ENCODE peak calls at places on chromosomes 13 and 19, in nine cellular contexts. One of them, this sample, is unnamed.

GRCh38 chr13:77465595-77466195 is 69.8 kb upstream of the SCEL start:
- DNase-seq in stimulated activated CD4-positive, alpha-beta T cell treated with anti-CD3 and anti-CD28 coated beads, TNF-alpha, amount 100 ng/mL, for 48 hours: no peak
- DNase-seq in GF-D8: no peak
- DNase-seq in substantia nigra: no peak
- DNase-seq in activated CD4-positive, alpha-beta T cell treated with anti-CD3 and anti-CD28 coated beads, Interleukin-2, amount 50 U/mL, for 24 hours: no peak
- DNase-seq in thoracic aorta: no peak
- DNase-seq in activated naive CD4-positive, alpha-beta T cell treated with anti-CD3 and anti-CD28 coated beads for 36 hours: no peak
- DNase-seq in NCI-H2081: no peak
- DNase-seq in aorta: no peak
- DNase-seq in this sample: no peak

GRCh38 chr19:37361994-37362393 is 8.9 kb upstream of the ZNF527 start:
- DNase-seq in stimulated activated CD4-positive, alpha-beta T cell treated with anti-CD3 and anti-CD28 coated beads, TNF-alpha, amount 100 ng/mL, for 48 hours: no peak
- DNase-seq in GF-D8: no peak
- DNase-seq in substantia nigra: no peak
- DNase-seq in activated CD4-positive, alpha-beta T cell treated with anti-CD3 and anti-CD28 coated beads, Interleukin-2, amount 50 U/mL, for 24 hours: no peak
- DNase-seq in thoracic aorta: no peak
- DNase-seq in activated naive CD4-positive, alpha-beta T cell treated with anti-CD3 and anti-CD28 coated beads for 36 hours: no peak
- DNase-seq in NCI-H2081: no peak
- DNase-seq in aorta: no peak
- DNase-seq in this sample: peak

GRCh38 chr13:52162279-52163101 is 3.1 kb upstream of the NEK3 start:
- DNase-seq in stimulated activated CD4-positive, alpha-beta T cell treated with anti-CD3 and anti-CD28 coated beads, TNF-alpha, amount 100 ng/mL, for 48 hours: no peak
- DNase-seq in GF-D8: no peak
- DNase-seq in substantia nigra: no peak
- DNase-seq in activated CD4-positive, alpha-beta T cell treated with anti-CD3 and anti-CD28 coated beads, Interleukin-2, amount 50 U/mL, for 24 hours: no peak
- DNase-seq in thoracic aorta: no peak
- DNase-seq in activated naive CD4-positive, alpha-beta T cell treated with anti-CD3 and anti-CD28 coated beads for 36 hours: no peak
- DNase-seq in NCI-H2081: no peak
- DNase-seq in aorta: no peak
- DNase-seq in this sample: peak

GRCh38 chr13:90254437-90254836 is 1093.0 kb upstream of the MIR17HG start:
- DNase-seq in stimulated activated CD4-positive, alpha-beta T cell treated with anti-CD3 and anti-CD28 coated beads, TNF-alpha, amount 100 ng/mL, for 48 hours: no peak
- DNase-seq in GF-D8: no peak
- DNase-seq in substantia nigra: no peak
- DNase-seq in activated CD4-positive, alpha-beta T cell treated with anti-CD3 and anti-CD28 coated beads, Interleukin-2, amount 50 U/mL, for 24 hours: no peak
- DNase-seq in thoracic aorta: no peak
- DNase-seq in activated naive CD4-positive, alpha-beta T cell treated with anti-CD3 and anti-CD28 coated beads for 36 hours: no peak
- DNase-seq in NCI-H2081: no peak
- DNase-seq in aorta: no peak
- DNase-seq in this sample: no peak

GRCh38 chr19:10155834-10156233 is 36.1 kb upstream of the EIF3G start:
- DNase-seq in stimulated activated CD4-positive, alpha-beta T cell treated with anti-CD3 and anti-CD28 coated beads, TNF-alpha, amount 100 ng/mL, for 48 hours: no peak
- DNase-seq in GF-D8: no peak
- DNase-seq in substantia nigra: no peak
- DNase-seq in activated CD4-positive, alpha-beta T cell treated with anti-CD3 and anti-CD28 coated beads, Interleukin-2, amount 50 U/mL, for 24 hours: no peak
- DNase-seq in thoracic aorta: no peak
- DNase-seq in activated naive CD4-positive, alpha-beta T cell treated with anti-CD3 and anti-CD28 coated beads for 36 hours: no peak
- DNase-seq in NCI-H2081: no peak
- DNase-seq in aorta: no peak
- DNase-seq in this sample: peak

GRCh38 chr19:8585894-8586750 is 8.9 kb upstream of the MYO1F start:
- DNase-seq in stimulated activated CD4-positive, alpha-beta T cell treated with anti-CD3 and anti-CD28 coated beads, TNF-alpha, amount 100 ng/mL, for 48 hours: no peak
- DNase-seq in GF-D8: no peak
- DNase-seq in substantia nigra: no peak
- DNase-seq in activated CD4-positive, alpha-beta T cell treated with anti-CD3 and anti-CD28 coated beads, Interleukin-2, amount 50 U/mL, for 24 hours: no peak
- DNase-seq in thoracic aorta: no peak
- DNase-seq in activated naive CD4-positive, alpha-beta T cell treated with anti-CD3 and anti-CD28 coated beads for 36 hours: peak
- DNase-seq in NCI-H2081: peak
- DNase-seq in aorta: peak
- DNase-seq in this sample: peak

GRCh38 chr19:14536926-14537692 is 7.7 kb downstream of the TECR start:
- DNase-seq in stimulated activated CD4-positive, alpha-beta T cell treated with anti-CD3 and anti-CD28 coated beads, TNF-alpha, amount 100 ng/mL, for 48 hours: peak
- DNase-seq in GF-D8: no peak
- DNase-seq in substantia nigra: no peak
- DNase-seq in activated CD4-positive, alpha-beta T cell treated with anti-CD3 and anti-CD28 coated beads, Interleukin-2, amount 50 U/mL, for 24 hours: no peak
- DNase-seq in thoracic aorta: no peak
- DNase-seq in activated naive CD4-positive, alpha-beta T cell treated with anti-CD3 and anti-CD28 coated beads for 36 hours: peak
- DNase-seq in NCI-H2081: no peak
- DNase-seq in aorta: peak
- DNase-seq in this sample: peak

GRCh38 chr19:5809053-5809452 is 4.2 kb downstream of the NRTN start:
- DNase-seq in stimulated activated CD4-positive, alpha-beta T cell treated with anti-CD3 and anti-CD28 coated beads, TNF-alpha, amount 100 ng/mL, for 48 hours: no peak
- DNase-seq in GF-D8: peak
- DNase-seq in substantia nigra: no peak
- DNase-seq in activated CD4-positive, alpha-beta T cell treated with anti-CD3 and anti-CD28 coated beads, Interleukin-2, amount 50 U/mL, for 24 hours: no peak
- DNase-seq in thoracic aorta: no peak
- DNase-seq in activated naive CD4-positive, alpha-beta T cell treated with anti-CD3 and anti-CD28 coated beads for 36 hours: no peak
- DNase-seq in NCI-H2081: no peak
- DNase-seq in aorta: no peak
- DNase-seq in this sample: no peak

GRCh38 chr13:78979349-78979748 is 320.4 kb upstream of the OBI1 start:
- DNase-seq in stimulated activated CD4-positive, alpha-beta T cell treated with anti-CD3 and anti-CD28 coated beads, TNF-alpha, amount 100 ng/mL, for 48 hours: no peak
- DNase-seq in GF-D8: no peak
- DNase-seq in substantia nigra: no peak
- DNase-seq in activated CD4-positive, alpha-beta T cell treated with anti-CD3 and anti-CD28 coated beads, Interleukin-2, amount 50 U/mL, for 24 hours: no peak
- DNase-seq in thoracic aorta: no peak
- DNase-seq in activated naive CD4-positive, alpha-beta T cell treated with anti-CD3 and anti-CD28 coated beads for 36 hours: no peak
- DNase-seq in NCI-H2081: no peak
- DNase-seq in aorta: no peak
- DNase-seq in this sample: no peak

GRCh38 chr19:29872224-29872731 is 60.5 kb downstream of the CCNE1 start:
- DNase-seq in stimulated activated CD4-positive, alpha-beta T cell treated with anti-CD3 and anti-CD28 coated beads, TNF-alpha, amount 100 ng/mL, for 48 hours: no peak
- DNase-seq in GF-D8: no peak
- DNase-seq in substantia nigra: no peak
- DNase-seq in activated CD4-positive, alpha-beta T cell treated with anti-CD3 and anti-CD28 coated beads, Interleukin-2, amount 50 U/mL, for 24 hours: no peak
- DNase-seq in thoracic aorta: no peak
- DNase-seq in activated naive CD4-positive, alpha-beta T cell treated with anti-CD3 and anti-CD28 coated beads for 36 hours: peak
- DNase-seq in NCI-H2081: no peak
- DNase-seq in aorta: peak
- DNase-seq in this sample: no peak

GRCh38 chr19:43802216-43802951 is at the start of gene LYPD5:
- DNase-seq in stimulated activated CD4-positive, alpha-beta T cell treated with anti-CD3 and anti-CD28 coated beads, TNF-alpha, amount 100 ng/mL, for 48 hours: no peak
- DNase-seq in GF-D8: no peak
- DNase-seq in substantia nigra: no peak
- DNase-seq in activated CD4-positive, alpha-beta T cell treated with anti-CD3 and anti-CD28 coated beads, Interleukin-2, amount 50 U/mL, for 24 hours: no peak
- DNase-seq in thoracic aorta: no peak
- DNase-seq in activated naive CD4-positive, alpha-beta T cell treated with anti-CD3 and anti-CD28 coated beads for 36 hours: no peak
- DNase-seq in NCI-H2081: no peak
- DNase-seq in aorta: no peak
- DNase-seq in this sample: no peak

GRCh38 chr19:32735936-32736335 is 16.4 kb downstream of the TDRD12 start:
- DNase-seq in stimulated activated CD4-positive, alpha-beta T cell treated with anti-CD3 and anti-CD28 coated beads, TNF-alpha, amount 100 ng/mL, for 48 hours: no peak
- DNase-seq in GF-D8: no peak
- DNase-seq in substantia nigra: no peak
- DNase-seq in activated CD4-positive, alpha-beta T cell treated with anti-CD3 and anti-CD28 coated beads, Interleukin-2, amount 50 U/mL, for 24 hours: no peak
- DNase-seq in thoracic aorta: no peak
- DNase-seq in activated naive CD4-positive, alpha-beta T cell treated with anti-CD3 and anti-CD28 coated beads for 36 hours: no peak
- DNase-seq in NCI-H2081: no peak
- DNase-seq in aorta: no peak
- DNase-seq in this sample: no peak

GRCh38 chr13:46386996-46387851 is at the start of gene RUBCNL:
- DNase-seq in stimulated activated CD4-positive, alpha-beta T cell treated with anti-CD3 and anti-CD28 coated beads, TNF-alpha, amount 100 ng/mL, for 48 hours: peak
- DNase-seq in GF-D8: no peak
- DNase-seq in substantia nigra: peak
- DNase-seq in activated CD4-positive, alpha-beta T cell treated with anti-CD3 and anti-CD28 coated beads, Interleukin-2, amount 50 U/mL, for 24 hours: no peak
- DNase-seq in thoracic aorta: no peak
- DNase-seq in activated naive CD4-positive, alpha-beta T cell treated with anti-CD3 and anti-CD28 coated beads for 36 hours: peak
- DNase-seq in NCI-H2081: peak
- DNase-seq in aorta: peak
- DNase-seq in this sample: peak

GRCh38 chr13:33235564-33235963 is 50.0 kb downstream of the STARD13 start:
- DNase-seq in stimulated activated CD4-positive, alpha-beta T cell treated with anti-CD3 and anti-CD28 coated beads, TNF-alpha, amount 100 ng/mL, for 48 hours: no peak
- DNase-seq in GF-D8: no peak
- DNase-seq in substantia nigra: no peak
- DNase-seq in activated CD4-positive, alpha-beta T cell treated with anti-CD3 and anti-CD28 coated beads, Interleukin-2, amount 50 U/mL, for 24 hours: no peak
- DNase-seq in thoracic aorta: no peak
- DNase-seq in activated naive CD4-positive, alpha-beta T cell treated with anti-CD3 and anti-CD28 coated beads for 36 hours: no peak
- DNase-seq in NCI-H2081: peak
- DNase-seq in aorta: no peak
- DNase-seq in this sample: peak

GRCh38 chr19:50654882-50655281 is 5.6 kb downstream of the C19orf81 start:
- DNase-seq in stimulated activated CD4-positive, alpha-beta T cell treated with anti-CD3 and anti-CD28 coated beads, TNF-alpha, amount 100 ng/mL, for 48 hours: no peak
- DNase-seq in GF-D8: no peak
- DNase-seq in substantia nigra: no peak
- DNase-seq in activated CD4-positive, alpha-beta T cell treated with anti-CD3 and anti-CD28 coated beads, Interleukin-2, amount 50 U/mL, for 24 hours: no peak
- DNase-seq in thoracic aorta: no peak
- DNase-seq in activated naive CD4-positive, alpha-beta T cell treated with anti-CD3 and anti-CD28 coated beads for 36 hours: no peak
- DNase-seq in NCI-H2081: no peak
- DNase-seq in aorta: no peak
- DNase-seq in this sample: no peak

GRCh38 chr13:99968521-99969367 is 2.8 kb downstream of the ZIC5 start:
- DNase-seq in stimulated activated CD4-positive, alpha-beta T cell treated with anti-CD3 and anti-CD28 coated beads, TNF-alpha, amount 100 ng/mL, for 48 hours: no peak
- DNase-seq in GF-D8: no peak
- DNase-seq in substantia nigra: no peak
- DNase-seq in activated CD4-positive, alpha-beta T cell treated with anti-CD3 and anti-CD28 coated beads, Interleukin-2, amount 50 U/mL, for 24 hours: no peak
- DNase-seq in thoracic aorta: no peak
- DNase-seq in activated naive CD4-positive, alpha-beta T cell treated with anti-CD3 and anti-CD28 coated beads for 36 hours: no peak
- DNase-seq in NCI-H2081: no peak
- DNase-seq in aorta: no peak
- DNase-seq in this sample: no peak

GRCh38 chr13:99237981-99238662 is 20.1 kb downstream of the GPR18 start:
- DNase-seq in stimulated activated CD4-positive, alpha-beta T cell treated with anti-CD3 and anti-CD28 coated beads, TNF-alpha, amount 100 ng/mL, for 48 hours: no peak
- DNase-seq in GF-D8: no peak
- DNase-seq in substantia nigra: no peak
- DNase-seq in activated CD4-positive, alpha-beta T cell treated with anti-CD3 and anti-CD28 coated beads, Interleukin-2, amount 50 U/mL, for 24 hours: no peak
- DNase-seq in thoracic aorta: no peak
- DNase-seq in activated naive CD4-positive, alpha-beta T cell treated with anti-CD3 and anti-CD28 coated beads for 36 hours: peak
- DNase-seq in NCI-H2081: no peak
- DNase-seq in aorta: no peak
- DNase-seq in this sample: no peak

GRCh38 chr19:40737102-40737644 is 13.1 kb downstream of the ACTMAP start:
- DNase-seq in stimulated activated CD4-positive, alpha-beta T cell treated with anti-CD3 and anti-CD28 coated beads, TNF-alpha, amount 100 ng/mL, for 48 hours: no peak
- DNase-seq in GF-D8: no peak
- DNase-seq in substantia nigra: no peak
- DNase-seq in activated CD4-positive, alpha-beta T cell treated with anti-CD3 and anti-CD28 coated beads, Interleukin-2, amount 50 U/mL, for 24 hours: no peak
- DNase-seq in thoracic aorta: no peak
- DNase-seq in activated naive CD4-positive, alpha-beta T cell treated with anti-CD3 and anti-CD28 coated beads for 36 hours: no peak
- DNase-seq in NCI-H2081: no peak
- DNase-seq in aorta: no peak
- DNase-seq in this sample: no peak

GRCh38 chr19:6424190-6424938 is at the start of gene KHSRP:
- DNase-seq in stimulated activated CD4-positive, alpha-beta T cell treated with anti-CD3 and anti-CD28 coated beads, TNF-alpha, amount 100 ng/mL, for 48 hours: no peak
- DNase-seq in GF-D8: no peak
- DNase-seq in substantia nigra: no peak
- DNase-seq in activated CD4-positive, alpha-beta T cell treated with anti-CD3 and anti-CD28 coated beads, Interleukin-2, amount 50 U/mL, for 24 hours: no peak
- DNase-seq in thoracic aorta: no peak
- DNase-seq in activated naive CD4-positive, alpha-beta T cell treated with anti-CD3 and anti-CD28 coated beads for 36 hours: no peak
- DNase-seq in NCI-H2081: no peak
- DNase-seq in aorta: peak
- DNase-seq in this sample: peak

GRCh38 chr19:19443902-19444693 is 38.6 kb downstream of the GATAD2A start:
- DNase-seq in stimulated activated CD4-positive, alpha-beta T cell treated with anti-CD3 and anti-CD28 coated beads, TNF-alpha, amount 100 ng/mL, for 48 hours: no peak
- DNase-seq in GF-D8: no peak
- DNase-seq in substantia nigra: no peak
- DNase-seq in activated CD4-positive, alpha-beta T cell treated with anti-CD3 and anti-CD28 coated beads, Interleukin-2, amount 50 U/mL, for 24 hours: no peak
- DNase-seq in thoracic aorta: no peak
- DNase-seq in activated naive CD4-positive, alpha-beta T cell treated with anti-CD3 and anti-CD28 coated beads for 36 hours: peak
- DNase-seq in NCI-H2081: no peak
- DNase-seq in aorta: no peak
- DNase-seq in this sample: no peak

GRCh38 chr19:8321760-8322637 is 703 bp downstream of the RPS28 start:
- DNase-seq in stimulated activated CD4-positive, alpha-beta T cell treated with anti-CD3 and anti-CD28 coated beads, TNF-alpha, amount 100 ng/mL, for 48 hours: no peak
- DNase-seq in GF-D8: no peak
- DNase-seq in substantia nigra: no peak
- DNase-seq in activated CD4-positive, alpha-beta T cell treated with anti-CD3 and anti-CD28 coated beads, Interleukin-2, amount 50 U/mL, for 24 hours: no peak
- DNase-seq in thoracic aorta: no peak
- DNase-seq in activated naive CD4-positive, alpha-beta T cell treated with anti-CD3 and anti-CD28 coated beads for 36 hours: peak
- DNase-seq in NCI-H2081: no peak
- DNase-seq in aorta: no peak
- DNase-seq in this sample: no peak

GRCh38 chr13:31179241-31179640 is 17.5 kb upstream of the HSPH1 start:
- DNase-seq in stimulated activated CD4-positive, alpha-beta T cell treated with anti-CD3 and anti-CD28 coated beads, TNF-alpha, amount 100 ng/mL, for 48 hours: no peak
- DNase-seq in GF-D8: no peak
- DNase-seq in substantia nigra: no peak
- DNase-seq in activated CD4-positive, alpha-beta T cell treated with anti-CD3 and anti-CD28 coated beads, Interleukin-2, amount 50 U/mL, for 24 hours: no peak
- DNase-seq in thoracic aorta: no peak
- DNase-seq in activated naive CD4-positive, alpha-beta T cell treated with anti-CD3 and anti-CD28 coated beads for 36 hours: no peak
- DNase-seq in NCI-H2081: no peak
- DNase-seq in aorta: no peak
- DNase-seq in this sample: no peak

GRCh38 chr13:66835040-66835628 is 395.0 kb downstream of the PCDH9 start:
- DNase-seq in stimulated activated CD4-positive, alpha-beta T cell treated with anti-CD3 and anti-CD28 coated beads, TNF-alpha, amount 100 ng/mL, for 48 hours: no peak
- DNase-seq in GF-D8: no peak
- DNase-seq in substantia nigra: peak
- DNase-seq in activated CD4-positive, alpha-beta T cell treated with anti-CD3 and anti-CD28 coated beads, Interleukin-2, amount 50 U/mL, for 24 hours: no peak
- DNase-seq in thoracic aorta: no peak
- DNase-seq in activated naive CD4-positive, alpha-beta T cell treated with anti-CD3 and anti-CD28 coated beads for 36 hours: no peak
- DNase-seq in NCI-H2081: peak
- DNase-seq in aorta: no peak
- DNase-seq in this sample: no peak

GRCh38 chr13:100280681-100281080 is 191.8 kb downstream of the PCCA start:
- DNase-seq in stimulated activated CD4-positive, alpha-beta T cell treated with anti-CD3 and anti-CD28 coated beads, TNF-alpha, amount 100 ng/mL, for 48 hours: no peak
- DNase-seq in GF-D8: no peak
- DNase-seq in substantia nigra: no peak
- DNase-seq in activated CD4-positive, alpha-beta T cell treated with anti-CD3 and anti-CD28 coated beads, Interleukin-2, amount 50 U/mL, for 24 hours: no peak
- DNase-seq in thoracic aorta: no peak
- DNase-seq in activated naive CD4-positive, alpha-beta T cell treated with anti-CD3 and anti-CD28 coated beads for 36 hours: no peak
- DNase-seq in NCI-H2081: no peak
- DNase-seq in aorta: no peak
- DNase-seq in this sample: peak

GRCh38 chr19:34969721-34970120 is 5.7 kb upstream of the ZNF792 start:
- DNase-seq in stimulated activated CD4-positive, alpha-beta T cell treated with anti-CD3 and anti-CD28 coated beads, TNF-alpha, amount 100 ng/mL, for 48 hours: no peak
- DNase-seq in GF-D8: no peak
- DNase-seq in substantia nigra: no peak
- DNase-seq in activated CD4-positive, alpha-beta T cell treated with anti-CD3 and anti-CD28 coated beads, Interleukin-2, amount 50 U/mL, for 24 hours: no peak
- DNase-seq in thoracic aorta: no peak
- DNase-seq in activated naive CD4-positive, alpha-beta T cell treated with anti-CD3 and anti-CD28 coated beads for 36 hours: no peak
- DNase-seq in NCI-H2081: no peak
- DNase-seq in aorta: no peak
- DNase-seq in this sample: no peak

GRCh38 chr13:29561918-29562317 is 33.6 kb downstream of the SLC7A1 start:
- DNase-seq in stimulated activated CD4-positive, alpha-beta T cell treated with anti-CD3 and anti-CD28 coated beads, TNF-alpha, amount 100 ng/mL, for 48 hours: no peak
- DNase-seq in GF-D8: no peak
- DNase-seq in substantia nigra: no peak
- DNase-seq in activated CD4-positive, alpha-beta T cell treated with anti-CD3 and anti-CD28 coated beads, Interleukin-2, amount 50 U/mL, for 24 hours: no peak
- DNase-seq in thoracic aorta: no peak
- DNase-seq in activated naive CD4-positive, alpha-beta T cell treated with anti-CD3 and anti-CD28 coated beads for 36 hours: no peak
- DNase-seq in NCI-H2081: no peak
- DNase-seq in aorta: no peak
- DNase-seq in this sample: no peak

GRCh38 chr13:84972907-84973306 is 826.3 kb downstream of the SLITRK6 start:
- DNase-seq in stimulated activated CD4-positive, alpha-beta T cell treated with anti-CD3 and anti-CD28 coated beads, TNF-alpha, amount 100 ng/mL, for 48 hours: no peak
- DNase-seq in GF-D8: no peak
- DNase-seq in substantia nigra: no peak
- DNase-seq in activated CD4-positive, alpha-beta T cell treated with anti-CD3 and anti-CD28 coated beads, Interleukin-2, amount 50 U/mL, for 24 hours: no peak
- DNase-seq in thoracic aorta: no peak
- DNase-seq in activated naive CD4-positive, alpha-beta T cell treated with anti-CD3 and anti-CD28 coated beads for 36 hours: no peak
- DNase-seq in NCI-H2081: no peak
- DNase-seq in aorta: no peak
- DNase-seq in this sample: no peak

GRCh38 chr13:40485611-40486517 is 180.6 kb downstream of the FOXO1 start:
- DNase-seq in stimulated activated CD4-positive, alpha-beta T cell treated with anti-CD3 and anti-CD28 coated beads, TNF-alpha, amount 100 ng/mL, for 48 hours: peak
- DNase-seq in GF-D8: no peak
- DNase-seq in substantia nigra: no peak
- DNase-seq in activated CD4-positive, alpha-beta T cell treated with anti-CD3 and anti-CD28 coated beads, Interleukin-2, amount 50 U/mL, for 24 hours: peak
- DNase-seq in thoracic aorta: no peak
- DNase-seq in activated naive CD4-positive, alpha-beta T cell treated with anti-CD3 and anti-CD28 coated beads for 36 hours: peak
- DNase-seq in NCI-H2081: peak
- DNase-seq in aorta: no peak
- DNase-seq in this sample: no peak

GRCh38 chr19:34459614-34460013 is 21.9 kb upstream of the WTIP start:
- DNase-seq in stimulated activated CD4-positive, alpha-beta T cell treated with anti-CD3 and anti-CD28 coated beads, TNF-alpha, amount 100 ng/mL, for 48 hours: no peak
- DNase-seq in GF-D8: no peak
- DNase-seq in substantia nigra: no peak
- DNase-seq in activated CD4-positive, alpha-beta T cell treated with anti-CD3 and anti-CD28 coated beads, Interleukin-2, amount 50 U/mL, for 24 hours: no peak
- DNase-seq in thoracic aorta: no peak
- DNase-seq in activated naive CD4-positive, alpha-beta T cell treated with anti-CD3 and anti-CD28 coated beads for 36 hours: no peak
- DNase-seq in NCI-H2081: no peak
- DNase-seq in aorta: no peak
- DNase-seq in this sample: no peak

This sample was measured in EL.